ENCODE peak calls at places on chromosomes 4 and X, in seven cellular contexts. E, H, Y, D, S, X and C are unnamed samples.

GRCh38 chr4:130955520-130955919 is 1859.6 kb downstream of the C4orf33 start:
- DNase-seq in E (no peak), H (no peak), Y (no peak), D (no peak), S (no peak), X (no peak), C (no peak)

GRCh38 chr4:80243274-80244018 is 23.0 kb upstream of the FGF5 start:
- DNase-seq in E (no peak), H (no peak), Y (no peak), D (no peak), S (no peak), X (no peak), C (no peak)

GRCh38 chr4:1177274-1178141 is 5.1 kb upstream of the SPON2 start:
- DNase-seq in E (no peak), H (peak), Y (peak), D (no peak), S (no peak), X (no peak), C (no peak)

GRCh38 chr4:150888625-150889024 is 126.5 kb downstream of the LRBA start:
- DNase-seq in E (no peak), H (no peak), Y (no peak), D (no peak), S (no peak), X (no peak), C (no peak)

GRCh38 chrX:43962636-43963035 is 10.6 kb downstream of the NDP start:
- DNase-seq in E (no peak), H (no peak), Y (no peak), D (no peak), S (no peak), X (no peak), C (no peak)

GRCh38 chrX:153319295-153319694 is 2.3 kb downstream of the PNMA6F start:
- DNase-seq in E (no peak), H (no peak), Y (no peak), D (no peak), S (no peak), X (no peak), C (no peak)

GRCh38 chr4:38832624-38833528 is 23.7 kb downstream of the TLR6 start:
- DNase-seq in E (no peak), H (no peak), Y (no peak), D (no peak), S (no peak), X (no peak), C (no peak)

GRCh38 chrX:74534569-74535038 is 79.8 kb downstream of the RLIM start:
- DNase-seq in E (no peak), H (no peak), Y (peak), D (no peak), S (no peak), X (no peak), C (no peak)

GRCh38 chrX:11412715-11413623 is 119.8 kb downstream of the AMELX start:
- DNase-seq in E (no peak), H (no peak), Y (peak), D (no peak), S (no peak), X (no peak), C (no peak)

GRCh38 chr4:150005537-150005936 is 72.7 kb upstream of the DCLK2 start:
- DNase-seq in E (no peak), H (no peak), Y (no peak), D (no peak), S (no peak), X (no peak), C (no peak)

GRCh38 chrX:102832661-102833060 is 104.4 kb upstream of the RAB40AL start:
- DNase-seq in E (no peak), H (no peak), Y (peak), D (no peak), S (peak), X (no peak), C (no peak)

GRCh38 chrX:75623535-75623934 is 100.7 kb upstream of the ZDHHC15 start:
- DNase-seq in E (no peak), H (no peak), Y (no peak), D (no peak), S (peak), X (no peak), C (no peak)

GRCh38 chrX:75156537-75156945 is 458 bp upstream of the ABCB7 start:
- DNase-seq in E (no peak), H (no peak), Y (peak), D (peak), S (no peak), X (no peak), C (no peak)

GRCh38 chr4:182827981-182828677 is 89.1 kb downstream of the DCTD start:
- DNase-seq in E (no peak), H (no peak), Y (no peak), D (no peak), S (peak), X (no peak), C (no peak)

GRCh38 chrX:54695816-54696487 is 102.1 kb downstream of the ITIH6 start:
- DNase-seq in E (no peak), H (no peak), Y (no peak), D (no peak), S (no peak), X (no peak), C (peak)

GRCh38 chr4:53830511-53830910 is 233.9 kb downstream of the CHIC2 start:
- DNase-seq in E (no peak), H (no peak), Y (no peak), D (no peak), S (no peak), X (no peak), C (no peak)

GRCh38 chrX:18855919-18856644 is 127.8 kb downstream of the PHKA2 start:
- DNase-seq in E (no peak), H (no peak), Y (peak), D (no peak), S (no peak), X (no peak), C (no peak)

GRCh38 chr4:828641-829271 is 2.8 kb upstream of the CPLX1 start:
- DNase-seq in E (peak), H (peak), Y (peak), D (no peak), S (peak), X (no peak), C (no peak)

GRCh38 chr4:80713409-80713808 is 317.1 kb upstream of the BMP3 start:
- DNase-seq in E (no peak), H (no peak), Y (no peak), D (peak), S (no peak), X (no peak), C (no peak)

GRCh38 chr4:3369781-3370660 is 71.7 kb upstream of the HGFAC start:
- DNase-seq in E (no peak), H (peak), Y (peak), D (no peak), S (peak), X (no peak), C (no peak)

GRCh38 chr4:1532549-1533395 is 126.5 kb upstream of the NKX1-1 start:
- DNase-seq in E (no peak), H (peak), Y (no peak), D (no peak), S (no peak), X (no peak), C (no peak)

GRCh38 chr4:46844325-46844917 is 64.6 kb downstream of the COX7B2 start:
- DNase-seq in E (peak), H (no peak), Y (peak), D (no peak), S (peak), X (peak), C (peak)